ENCODE peak calls at places on chromosomes 3 and 15, in ten cellular contexts. R is mesendoderm; Y is OCI-LY7; M is prostate gland; P is lung; S is A549; D is MM.1S; F is H9; L is CD8-positive, alpha-beta memory T cell; U is stomach. N is an unnamed sample.
A peak's percentile ranks its signal among the peaks of the same experiment; 100 is the strongest.

GRCh38 chr3:101567528-101568317 is 6.1 kb downstream of the TRMT10C start:
- DNase-seq in L (no peak), P (no peak), S (no peak), M (no peak), U (no peak), Y (no peak), F (no peak), R (no peak), D (no peak), N (no peak)

GRCh38 chr3:46593274-46593862 is 19.0 kb upstream of the FAM240A start:
- DNase-seq in M (no peak), R (no peak), Y (no peak), U (no peak), S (no peak), P (no peak), F (no peak), L (no peak), D (no peak), N (no peak)

GRCh38 chr15:58403581-58403980 is 28.2 kb upstream of the LIPC start:
- DNase-seq in L (no peak), Y (no peak), M (no peak), F (no peak), P (no peak), S (no peak), U (no peak), R (no peak), D (no peak), N (no peak)

GRCh38 chr3:103899328-103899727 is 1464.5 kb downstream of the ZPLD1 start:
- DNase-seq in D (no peak), F (no peak), U (no peak), R (no peak), L (no peak), M (no peak), P (no peak), S (no peak), Y (no peak), N (no peak)

GRCh38 chr3:25156526-25157075 is 271.5 kb upstream of the RARB start:
- DNase-seq in Y (no peak), S (no peak), U (no peak), R (peak; percentile 78), F (no peak), P (no peak), M (no peak), D (no peak), L (no peak), N (no peak)

GRCh38 chr3:164326714-164327113 is 751.6 kb downstream of the SI start:
- DNase-seq in R (peak; percentile 55), D (no peak), L (no peak), P (no peak), F (no peak), M (no peak), S (no peak), U (no peak), Y (no peak), N (no peak)

GRCh38 chr3:138943724-138944131 is 3.2 kb downstream of the FOXL2 start:
- DNase-seq in L (peak; percentile 11), P (no peak), D (no peak), R (peak; percentile 43), U (no peak), S (no peak), M (no peak), F (no peak), Y (no peak), N (no peak)

GRCh38 chr3:25515131-25515530 is 87.1 kb downstream of the RARB start:
- DNase-seq in M (no peak), F (no peak), P (no peak), L (no peak), Y (no peak), D (no peak), S (no peak), U (no peak), R (no peak), N (no peak)

GRCh38 chr15:41794081-41794480 is 19.8 kb downstream of the MAPKBP1 start:
- DNase-seq in L (no peak), M (no peak), F (no peak), P (no peak), Y (no peak), S (no peak), U (no peak), R (no peak), D (no peak), N (no peak)

GRCh38 chr15:66294932-66295235 is 1.5 kb downstream of the DIS3L start:
- DNase-seq in U (no peak), F (no peak), M (no peak), S (peak; percentile 39), L (no peak), P (no peak), Y (peak; percentile 40), R (peak; percentile 2), D (no peak), N (no peak)

GRCh38 chr3:75951941-75952340 is 166.6 kb upstream of the ZNF717 start:
- DNase-seq in S (no peak), P (no peak), L (no peak), F (no peak), D (no peak), M (no peak), Y (no peak), R (no peak), U (no peak), N (no peak)

GRCh38 chr3:127865941-127866340 is 43.6 kb upstream of the MGLL start:
- DNase-seq in U (no peak), P (no peak), D (no peak), M (no peak), S (no peak), Y (no peak), L (no peak), R (peak; percentile 65), F (no peak), N (no peak)

GRCh38 chr3:118055381-118055780 is 979.3 kb downstream of the IGSF11 start:
- DNase-seq in S (no peak), P (no peak), D (no peak), Y (no peak), U (no peak), L (no peak), M (no peak), F (no peak), R (no peak), N (no peak)

GRCh38 chr3:150528359-150528797 is 17.9 kb downstream of the SERP1 start:
- DNase-seq in D (peak; percentile 14), S (no peak), M (no peak), Y (peak; percentile 38), U (no peak), R (no peak), P (no peak), F (no peak), L (no peak), N (no peak)

GRCh38 chr3:152350764-152351163 is 82.0 kb downstream of the MBNL1 start:
- DNase-seq in Y (no peak), L (no peak), D (no peak), R (no peak), M (no peak), U (no peak), S (no peak), F (no peak), P (no peak), N (no peak)
- H3K4me1 ChIP-seq in Y (peaks cover 12% of the 10 kb centered on the region), L (peaks cover 65% of the 10 kb centered on the region), D (no peaks in the 10 kb centered on the region), R (no peaks in the 10 kb centered on the region), M (no peaks in the 10 kb centered on the region), U (no peaks in the 10 kb centered on the region), S (peaks cover 36% of the 10 kb centered on the region), F (no peaks in the 10 kb centered on the region), P (no peaks in the 10 kb centered on the region), N (peaks cover 57% of the 10 kb centered on the region)

DNA sequence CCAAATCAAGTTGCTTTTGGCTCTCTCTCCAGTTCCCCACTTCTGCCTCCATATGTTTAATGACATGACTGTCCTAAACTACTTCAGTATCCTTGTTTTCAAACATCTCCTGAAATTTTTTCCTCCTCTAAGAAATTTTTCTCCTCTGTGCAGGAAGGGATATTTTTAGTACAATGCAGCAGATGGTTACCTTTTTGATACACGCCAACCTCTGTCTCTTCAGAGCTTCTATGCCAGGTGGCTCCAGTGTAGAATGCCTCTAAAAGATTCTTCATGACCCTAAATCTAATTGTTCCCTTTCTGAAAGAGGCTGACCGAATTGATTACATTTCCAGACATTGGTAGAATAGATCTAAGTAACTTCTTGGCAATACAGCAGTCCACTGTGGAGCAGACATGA is 33.7 kb downstream of the TMOD3 start:
- DNase-seq in U (no peak), L (no peak), M (no peak), R (no peak), F (no peak), D (no peak), P (no peak), Y (no peak), S (no peak), N (no peak)
- H3K4me1 ChIP-seq in U (no peaks in the 10 kb centered on the region), L (peaks cover 12% of the 10 kb centered on the region), M (no peaks in the 10 kb centered on the region), R (no peaks in the 10 kb centered on the region), F (peaks cover 4% of the 10 kb centered on the region), D (no peaks in the 10 kb centered on the region), P (peaks cover 10% of the 10 kb centered on the region), Y (no peaks in the 10 kb centered on the region), S (peaks cover 79% of the 10 kb centered on the region), N (peaks cover 21% of the 10 kb centered on the region)

GRCh38 chr3:111862974-111863373 is 3.9 kb downstream of the PHLDB2 start:
- DNase-seq in R (no peak), F (no peak), P (no peak), Y (no peak), D (no peak), U (no peak), M (no peak), S (no peak), L (no peak), N (no peak)

GRCh38 chr3:111862415-111862814 is 3.4 kb downstream of the PHLDB2 start:
- DNase-seq in D (no peak), P (no peak), L (no peak), Y (no peak), M (no peak), F (no peak), U (no peak), R (peak; percentile 69), S (no peak), N (no peak)

GRCh38 chr3:111859974-111860859 is 1.2 kb downstream of the PHLDB2 start:
- DNase-seq in Y (peak; percentile 85), R (peak; percentile 99), L (peak; percentile 70), D (peak; percentile 94), F (peak; percentile 94), P (peak; percentile 79), M (peak; percentile 87), U (peak; percentile 75), S (peak; percentile 88), N (no peak)

GRCh38 chr3:111859061-111859973 is at the start of gene PHLDB2:
- DNase-seq in R (peak; percentile 94), S (peak; percentile 65), L (peak; percentile 67), F (peak; percentile 92), U (peak; percentile 45), M (peak; percentile 82), D (peak; percentile 38), P (peak; percentile 44), Y (peak; percentile 56), N (no peak)

GRCh38 chr3:111861396-111861795 is 2.3 kb downstream of the PHLDB2 start:
- DNase-seq in P (no peak), L (no peak), U (no peak), D (no peak), F (no peak), Y (no peak), S (no peak), M (no peak), R (no peak), N (no peak)
- H3K4me1 ChIP-seq in P (peaks cover 8% of the 10 kb centered on the region), L (peaks cover 6% of the 10 kb centered on the region), U (peaks cover 55% of the 10 kb centered on the region), D (peaks cover 6% of the 10 kb centered on the region), F (peaks cover 10% of the 10 kb centered on the region), Y (peaks cover 5% of the 10 kb centered on the region), S (peaks cover 58% of the 10 kb centered on the region), M (no peaks in the 10 kb centered on the region), R (peaks cover 22% of the 10 kb centered on the region), N (peaks cover 49% of the 10 kb centered on the region)

DNA sequence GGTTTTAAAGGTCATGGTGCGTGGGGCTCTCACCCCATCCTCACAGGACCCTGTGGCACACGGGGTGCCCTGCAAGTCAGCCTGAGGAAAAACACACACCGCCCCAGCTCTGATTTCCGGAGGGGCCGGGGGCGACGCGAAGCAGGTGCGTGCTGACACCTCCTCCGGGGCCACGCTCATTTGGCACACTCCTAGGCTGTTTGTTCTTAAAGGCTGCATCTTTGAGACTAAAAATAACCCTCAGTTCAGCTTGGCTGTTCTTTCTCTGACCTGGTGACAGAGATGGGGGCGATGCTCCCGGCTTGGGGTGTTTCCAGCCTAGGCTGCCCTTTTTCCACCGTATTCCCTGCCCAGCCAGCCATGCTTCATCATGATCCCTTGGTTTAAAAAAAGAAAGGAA is 141.5 kb upstream of the TPM1 start:
- DNase-seq in L (no peak), Y (no peak), R (no peak), S (no peak), U (no peak), D (no peak), P (no peak), F (no peak), M (no peak), N (no peak)
- H3K4me1 ChIP-seq in L (no peaks in the 10 kb centered on the region), Y (no peaks in the 10 kb centered on the region), R (peaks cover 11% of the 10 kb centered on the region), S (peaks cover 65% of the 10 kb centered on the region), U (peaks cover 15% of the 10 kb centered on the region), D (no peaks in the 10 kb centered on the region), P (peaks cover 4% of the 10 kb centered on the region), F (peaks cover 7% of the 10 kb centered on the region), M (peaks cover 12% of the 10 kb centered on the region), N (peaks cover 27% of the 10 kb centered on the region)